ENCODE peak calls at places on chromosomes 13 and 19, in six cellular contexts. H is heart right ventricle, V is fibroblast of lung, E is astrocyte, R is IMR-90, C is PC-3. O is an unnamed sample.

GRCh38 chr19:57566396-57567256 is 7.0 kb upstream of the ZNF550 start:
- DNase-seq in H (no peak), V (peak; percentile 54), E (peak; percentile 48), R (peak; percentile 38), C (no peak), O (no peak)

GRCh38 chr19:49559928-49560327 is 20.4 kb downstream of the NOSIP start:
- DNase-seq in H (no peak), V (no peak), E (no peak), R (no peak), C (no peak), O (no peak)

GRCh38 chr19:15112385-15112784 is 5.2 kb downstream of the SYDE1 start:
- DNase-seq in H (no peak), V (no peak), E (no peak), R (no peak), C (peak; percentile 45), O (no peak)

GRCh38 chr13:33637978-33638743 is 179.8 kb upstream of the RFC3 start:
- DNase-seq in H (no peak), V (peak; percentile 66), E (peak; percentile 42), R (peak; percentile 49), C (peak; percentile 53), O (no peak)

GRCh38 chr13:74288361-74288911 is 154.2 kb upstream of the KLF12 start:
- DNase-seq in H (peak; percentile 53), V (no peak), E (peak; percentile 20), R (no peak), C (no peak), O (peak; percentile 33)

GRCh38 chr13:30341815-30342570 is 34.6 kb upstream of the KATNAL1 start:
- DNase-seq in H (peak; percentile 81), V (peak; percentile 96), E (peak; percentile 95), R (peak; percentile 94), C (peak; percentile 90), O (no peak)

GRCh38 chr19:42613666-42614065 is 18.9 kb upstream of the CEACAM8 start:
- DNase-seq in H (no peak), V (no peak), E (no peak), R (no peak), C (no peak), O (no peak)

GRCh38 chr19:24140099-24140498 is 53.1 kb downstream of the ZNF254 start:
- DNase-seq in H (no peak), V (peak; percentile 94), E (peak; percentile 95), R (peak; percentile 96), C (peak; percentile 89), O (no peak)

GRCh38 chr19:46859637-46860124 is 1.1 kb upstream of the ARHGAP35 start:
- DNase-seq in H (peak; percentile 79), V (no peak), E (no peak), R (peak; percentile 55), C (peak; percentile 51), O (no peak)

GRCh38 chr19:46860846-46861690 is at the start of gene ARHGAP35:
- DNase-seq in H (no peak), V (no peak), E (no peak), R (no peak), C (peak; percentile 78), O (no peak)

GRCh38 chr13:76153239-76153638 is 517.1 kb downstream of the LMO7 start:
- DNase-seq in H (no peak), V (no peak), E (no peak), R (no peak), C (no peak), O (no peak)

GRCh38 chr19:858868-859843 is at the start of gene CFD:
- DNase-seq in H (no peak), V (no peak), E (no peak), R (no peak), C (no peak), O (no peak)

GRCh38 chr13:58142952-58143351 is 511.4 kb downstream of the PCDH17 start:
- DNase-seq in H (no peak), V (no peak), E (no peak), R (no peak), C (no peak), O (no peak)

GRCh38 chr13:77563110-77563509 is 27.6 kb downstream of the SCEL start:
- DNase-seq in H (no peak), V (peak; percentile 41), E (peak; percentile 14), R (peak; percentile 17), C (peak; percentile 54), O (no peak)

GRCh38 chr19:6773323-6773931 is 919 bp downstream of the VAV1 start:
- DNase-seq in H (no peak), V (no peak), E (no peak), R (no peak), C (no peak), O (peak; percentile 43)

GRCh38 chr13:40181203-40181845 is 485.1 kb downstream of the FOXO1 start:
- DNase-seq in H (no peak), V (peak; percentile 85), E (peak; percentile 87), R (peak; percentile 17), C (peak; percentile 44), O (no peak)

GRCh38 chr19:7917292-7918061 is 2.7 kb upstream of the SNAPC2 start:
- DNase-seq in H (no peak), V (peak; percentile 48), E (peak; percentile 19), R (peak; percentile 45), C (peak; percentile 75), O (peak; percentile 46)

GRCh38 chr19:3206216-3206953 is 18.1 kb upstream of the CELF5 start:
- DNase-seq in H (no peak), V (no peak), E (no peak), R (no peak), C (no peak), O (no peak)

GRCh38 chr13:34719060-34719875 is 222.8 kb upstream of the NBEA start:
- DNase-seq in H (no peak), V (peak; percentile 7), E (no peak), R (no peak), C (no peak), O (no peak)

GRCh38 chr13:66506031-66506777 is 723.9 kb downstream of the PCDH9 start:
- DNase-seq in H (no peak), V (no peak), E (no peak), R (no peak), C (no peak), O (no peak)

GRCh38 chr13:25292301-25292700 is 5.0 kb upstream of the MTMR6 start:
- DNase-seq in H (no peak), V (peak; percentile 19), E (peak; percentile 18), R (peak; percentile 47), C (peak; percentile 6), O (no peak)

GRCh38 chr19:46840157-46840942 is 10.3 kb downstream of the AP2S1 start:
- DNase-seq in H (no peak), V (peak; percentile 51), E (no peak), R (peak; percentile 70), C (peak; percentile 51), O (peak; percentile 23)

GRCh38 chr13:30735025-30735967 is at the start of gene ALOX5AP:
- DNase-seq in H (no peak), V (no peak), E (no peak), R (no peak), C (no peak), O (peak; percentile 54)

GRCh38 chr19:44939668-44940067 is 2.4 kb upstream of the APOC4 start:
- DNase-seq in H (no peak), V (no peak), E (no peak), R (no peak), C (no peak), O (no peak)

GRCh38 chr13:37149380-37149779 is 43.9 kb upstream of the CSNK1A1L start:
- DNase-seq in H (no peak), V (no peak), E (no peak), R (no peak), C (no peak), O (no peak)

GRCh38 chr13:42333613-42334328 is 61.8 kb downstream of the AKAP11 start:
- DNase-seq in H (no peak), V (peak; percentile 13), E (peak; percentile 10), R (peak; percentile 22), C (peak; percentile 62), O (peak; percentile 27)

GRCh38 chr19:45952691-45953505 is 20.8 kb downstream of the NOVA2 start:
- DNase-seq in H (peak; percentile 42), V (peak; percentile 19), E (peak; percentile 10), R (peak; percentile 42), C (peak; percentile 42), O (peak; percentile 30)

GRCh38 chr13:75705395-75705794 is 69.3 kb downstream of the LMO7 start:
- DNase-seq in H (no peak), V (peak; percentile 93), E (peak; percentile 93), R (peak; percentile 85), C (peak; percentile 90), O (no peak)

GRCh38 chr19:11227201-11227886 is 12.1 kb upstream of the ANGPTL8 start:
- DNase-seq in H (no peak), V (no peak), E (no peak), R (no peak), C (peak; percentile 42), O (no peak)

DNA sequence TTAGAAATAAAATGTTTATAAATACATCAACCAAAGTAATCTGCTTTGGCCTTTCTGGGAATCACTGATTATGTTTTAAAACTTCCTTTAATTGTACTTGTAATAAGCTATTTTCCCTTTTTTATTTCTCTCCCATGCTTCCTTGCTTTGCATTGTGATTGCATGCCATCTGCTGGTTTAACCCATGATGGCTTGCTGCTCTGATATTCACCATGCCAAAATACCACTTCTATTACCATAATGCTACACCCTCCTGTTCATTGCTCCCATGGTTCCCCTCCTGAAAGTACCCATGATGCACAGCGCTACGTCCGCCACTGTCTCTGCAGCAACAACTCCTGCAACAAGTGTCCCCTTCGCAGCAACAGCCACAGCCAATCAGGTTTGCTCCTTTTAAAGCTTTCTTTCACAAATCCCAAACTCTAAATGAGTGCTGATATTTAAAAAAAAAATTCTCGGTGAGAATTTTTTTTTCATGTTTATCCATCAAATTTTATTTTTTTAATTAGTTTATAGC is 67.7 kb upstream of the RAP2A start:
- DNase-seq in H (no peak), V (no peak), E (no peak), R (no peak), C (peak; percentile 10), O (no peak)
- H3K4me1 ChIP-seq in H (peaks cover 16% of the 10 kb centered on the region), V (peaks cover 18% of the 10 kb centered on the region), E (peaks cover 17% of the 10 kb centered on the region), R (peaks cover 9% of the 10 kb centered on the region), C (no peaks in the 10 kb centered on the region), O (peaks cover 7% of the 10 kb centered on the region)

GRCh38 chr13:45242070-45242469 is 41.2 kb upstream of the KCTD4 start:
- DNase-seq in H (no peak), V (peak; percentile 37), E (no peak), R (peak; percentile 53), C (peak; percentile 12), O (no peak)
- H3K4me3 ChIP-seq in H (no peak overlapping the region), V (no peak overlapping the region), E (no peak overlapping the region), R (no peak overlapping the region), C (no peak overlapping the region), O (no peak overlapping the region)

GRCh38 chr13:46936525-46936924 is 39.7 kb upstream of the HTR2A start:
- DNase-seq in H (no peak), V (no peak), E (no peak), R (no peak), C (no peak), O (no peak)
- H3K4me1 ChIP-seq in H (no peaks in the 10 kb centered on the region), V (no peaks in the 10 kb centered on the region), E (no peaks in the 10 kb centered on the region), R (no peaks in the 10 kb centered on the region), C (no peaks in the 10 kb centered on the region), O (no peaks in the 10 kb centered on the region)

GRCh38 chr19:4278460-4278901 is 585 bp upstream of the SHD start:
- DNase-seq in H (no peak), V (no peak), E (no peak), R (no peak), C (no peak), O (no peak)

GRCh38 chr19:4278010-4278409 is 1.1 kb upstream of the SHD start:
- DNase-seq in H (no peak), V (no peak), E (no peak), R (no peak), C (no peak), O (no peak)

GRCh38 chr19:4277051-4277700 is 1.9 kb upstream of the SHD start:
- DNase-seq in H (no peak), V (no peak), E (no peak), R (no peak), C (no peak), O (no peak)

GRCh38 chr19:4278926-4279529 is at the start of gene SHD:
- DNase-seq in H (no peak), V (no peak), E (no peak), R (no peak), C (no peak), O (no peak)

GRCh38 chr19:4279530-4280422 is 710 bp downstream of the SHD start:
- DNase-seq in H (no peak), V (no peak), E (no peak), R (no peak), C (no peak), O (no peak)
- H3K4me3 ChIP-seq in H (peak overlapping the region; percentile 51), V (no peak overlapping the region), E (no peak overlapping the region), R (no peak overlapping the region), C (no peak overlapping the region), O (no peak overlapping the region)